ENCODE peak calls at places on chromosomes 5 and 9, in nine cellular contexts. I is cardiac fibroblast, B is spleen, U is fibroblast of lung, G is left ventricle myocardium inferior, Z is ovary, W is gastrocnemius medialis, T is pancreas, J is kidney epithelial cell. R is an unnamed sample.

GRCh38 chr9:91411096-91411771 is 12.4 kb downstream of the NFIL3 start:
- DNase-seq in Z (no peak), J (no peak), B (no peak), G (no peak), T (no peak), U (no peak), I (peak), W (no peak), R (no peak)

GRCh38 chr5:157108961-157109360 is at the start of gene HAVCR2:
- DNase-seq in G (no peak), W (peak), B (peak), U (no peak), I (no peak), J (no peak), T (no peak), Z (no peak), R (no peak)

GRCh38 chr9:127796225-127796813 is 6.4 kb upstream of the FPGS start:
- DNase-seq in U (peak), G (no peak), J (no peak), T (peak), W (no peak), B (no peak), I (no peak), Z (peak), R (no peak)

GRCh38 chr9:129185991-129186390 is 7.9 kb upstream of the IER5L start:
- DNase-seq in Z (no peak), I (peak), J (no peak), G (no peak), W (no peak), B (no peak), U (no peak), T (no peak), R (no peak)

GRCh38 chr5:125227333-125228075 is 481.1 kb upstream of the ZNF608 start:
- DNase-seq in Z (no peak), I (peak), W (no peak), G (no peak), T (no peak), B (no peak), J (no peak), U (peak), R (no peak)

GRCh38 chr9:106305428-106306133 is 557.4 kb upstream of the ZNF462 start:
- DNase-seq in U (no peak), B (no peak), G (no peak), T (no peak), W (no peak), Z (no peak), J (no peak), I (no peak), R (no peak)

GRCh38 chr9:34413229-34413852 is 36.6 kb upstream of the MYORG start:
- DNase-seq in T (no peak), G (no peak), W (no peak), U (peak), I (peak), Z (peak), J (peak), B (no peak), R (peak)

GRCh38 chr9:91534374-91534773 is 110.7 kb upstream of the NFIL3 start:
- DNase-seq in W (no peak), Z (no peak), B (no peak), U (no peak), G (no peak), I (peak), J (peak), T (no peak), R (no peak)

GRCh38 chr9:137521405-137521985 is 28.7 kb downstream of the PNPLA7 start:
- DNase-seq in Z (no peak), B (no peak), W (no peak), U (no peak), J (no peak), G (no peak), I (no peak), T (peak), R (no peak)

GRCh38 chr5:77946381-77947050 is 170.4 kb upstream of the TBCA start:
- DNase-seq in T (no peak), B (no peak), J (no peak), I (no peak), W (no peak), Z (no peak), G (no peak), U (no peak), R (no peak)

GRCh38 chr5:35857606-35858205 is 1.0 kb downstream of the IL7R start:
- DNase-seq in Z (no peak), G (no peak), W (no peak), U (peak), J (peak), I (peak), T (no peak), B (no peak), R (peak)

GRCh38 chr5:156096259-156096658 is 230.7 kb upstream of the SGCD start:
- DNase-seq in W (no peak), J (no peak), Z (no peak), U (no peak), G (no peak), I (no peak), B (no peak), T (no peak), R (no peak)

GRCh38 chr5:180704362-180704761 is 35.5 kb downstream of the OR2Y1 start:
- DNase-seq in I (peak), G (no peak), Z (no peak), U (peak), J (no peak), T (no peak), B (no peak), W (no peak), R (no peak)

GRCh38 chr5:174625591-174626365 is 98.6 kb upstream of the MSX2 start:
- DNase-seq in I (no peak), J (no peak), T (no peak), G (no peak), U (peak), W (no peak), Z (no peak), B (no peak), R (no peak)

GRCh38 chr5:113359419-113359818 is 75.4 kb downstream of the TSSK1B start:
- DNase-seq in G (no peak), Z (no peak), U (no peak), J (no peak), W (no peak), I (no peak), B (no peak), T (no peak), R (no peak)

GRCh38 chr5:6085461-6085860 is 292.9 kb downstream of the MED10 start:
- DNase-seq in G (no peak), B (no peak), Z (no peak), W (no peak), U (no peak), J (no peak), T (no peak), I (no peak), R (no peak)

GRCh38 chr9:124259273-124260078 is 1.7 kb downstream of the NEK6 start:
- DNase-seq in U (peak), T (peak), J (no peak), Z (peak), W (no peak), I (peak), B (peak), G (peak), R (peak)

GRCh38 chr5:171606414-171607024 is 179.1 kb upstream of the SMIM23 start:
- DNase-seq in T (no peak), G (no peak), B (no peak), I (peak), J (no peak), Z (no peak), W (no peak), U (no peak), R (no peak)

GRCh38 chr5:20497356-20497755 is 509.4 kb upstream of the CDH18 start:
- DNase-seq in U (no peak), J (no peak), W (no peak), I (no peak), Z (no peak), G (no peak), T (no peak), B (no peak), R (no peak)

GRCh38 chr9:109474170-109474569 is 23.9 kb downstream of the PTPN3 start:
- DNase-seq in U (no peak), W (no peak), G (no peak), B (no peak), I (no peak), J (no peak), T (no peak), Z (no peak), R (no peak)

GRCh38 chr5:154418344-154418820 is 27.4 kb upstream of the SAP30L start:
- DNase-seq in T (no peak), U (no peak), B (peak), J (no peak), Z (no peak), G (no peak), I (no peak), W (no peak), R (no peak)

GRCh38 chr5:79464695-79465332 is 49.1 kb downstream of the HOMER1 start:
- DNase-seq in B (no peak), U (peak), T (no peak), G (no peak), J (no peak), Z (no peak), W (no peak), I (peak), R (no peak)

GRCh38 chr5:120446896-120447295 is 17.2 kb upstream of the PRR16 start:
- DNase-seq in U (no peak), T (no peak), W (no peak), I (peak), J (no peak), B (no peak), Z (no peak), G (no peak), R (no peak)

DNA sequence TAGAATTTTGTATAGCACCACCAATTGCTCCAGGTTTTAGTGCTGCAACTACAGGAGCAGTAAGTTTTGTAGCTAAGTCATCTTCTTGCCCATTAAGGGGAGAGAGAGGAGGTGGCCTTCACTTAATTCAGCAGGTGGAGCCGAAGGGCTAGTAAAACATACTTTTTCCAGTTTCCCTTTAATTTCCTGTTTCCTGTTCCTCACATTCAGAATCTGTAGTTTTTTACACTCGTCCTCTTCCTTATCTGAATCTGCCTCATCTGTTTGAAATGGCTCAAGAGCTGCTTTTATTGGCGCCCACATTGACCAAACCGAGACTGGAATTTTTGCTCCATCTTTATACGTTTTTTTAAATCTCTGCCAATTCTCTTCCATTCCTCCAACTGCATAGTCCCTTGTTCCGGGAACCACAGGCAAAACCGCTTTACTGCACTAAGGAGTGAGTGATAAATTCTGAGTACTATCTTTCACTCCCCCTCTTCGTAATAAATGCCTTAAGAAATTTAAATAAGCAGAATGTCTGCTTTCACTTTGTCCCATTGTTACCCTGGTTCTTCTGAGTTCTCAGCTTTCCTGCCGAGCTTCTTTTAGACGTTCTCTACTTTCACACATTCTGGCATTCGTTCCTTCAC is 133.9 kb downstream of the DROSHA start:
- DNase-seq in I (no peak), U (no peak), W (no peak), J (no peak), Z (no peak), G (no peak), B (no peak), T (no peak), R (no peak)
- TF ChIP-seq CTCF in I (no peak), U (no peak), W (no peak), J (no peak), Z (no peak), G (no peak), B (no peak), T (no peak), R (no peak)

GRCh38 chr5:158565017-158565789 is 534.5 kb downstream of the EBF1 start:
- DNase-seq in B (no peak), J (no peak), T (no peak), W (no peak), I (no peak), G (no peak), U (no peak), Z (no peak), R (no peak)

GRCh38 chr5:158559643-158560042 is 540.1 kb downstream of the EBF1 start:
- DNase-seq in Z (no peak), J (no peak), U (no peak), T (no peak), G (no peak), I (no peak), W (no peak), B (no peak), R (no peak)

GRCh38 chr5:158559066-158559465 is 540.6 kb downstream of the EBF1 start:
- DNase-seq in W (no peak), Z (no peak), U (no peak), I (no peak), G (no peak), J (no peak), T (no peak), B (no peak), R (no peak)

GRCh38 chr5:158563774-158564390 is 535.8 kb downstream of the EBF1 start:
- DNase-seq in T (no peak), Z (no peak), I (no peak), U (no peak), B (no peak), G (no peak), W (no peak), J (no peak), R (no peak)

GRCh38 chr5:158560170-158560569 is 539.5 kb downstream of the EBF1 start:
- DNase-seq in U (no peak), J (no peak), T (no peak), G (peak), Z (no peak), B (peak), W (no peak), I (peak), R (no peak)
- H3K4me3 ChIP-seq in U (no peak), J (no peak), T (no peak), G (no peak), Z (no peak), B (no peak), W (no peak), I (no peak), R (no peak)

GRCh38 chr5:151060742-151061141 is 20.1 kb downstream of the TNIP1 start:
- DNase-seq in U (no peak), B (peak), I (no peak), W (no peak), Z (no peak), T (no peak), J (no peak), G (no peak), R (no peak)
- TF ChIP-seq CTCF in U (no peak), B (no peak), I (no peak), W (no peak), Z (no peak), T (no peak), J (no peak), G (no peak), R (no peak)

GRCh38 chr9:126523621-126524111 is 90.1 kb upstream of the LMX1B start:
- DNase-seq in I (no peak), U (no peak), W (no peak), G (no peak), B (peak), J (no peak), Z (no peak), T (no peak), R (no peak)
- H3K4me3 ChIP-seq in I (no peak), U (no peak), W (no peak), G (peak), B (no peak), J (no peak), Z (no peak), T (no peak), R (no peak)

GRCh38 chr9:19028835-19029451 is 4.1 kb downstream of the SAXO1 start:
- DNase-seq in G (no peak), T (no peak), I (peak), B (no peak), Z (peak), U (peak), W (no peak), J (no peak), R (peak)
- TF ChIP-seq CTCF in G (peak), T (peak), I (peak), B (no peak), Z (peak), U (peak), W (peak), J (peak), R (peak)

GRCh38 chr5:132655821-132656773 is 1.9 kb upstream of the IL13 start:
- DNase-seq in G (no peak), B (no peak), W (no peak), T (peak), U (peak), Z (no peak), I (peak), J (no peak), R (no peak)
- H3K4me3 ChIP-seq in G (peak), B (peak), W (peak), T (peak), U (peak), Z (peak), I (peak), J (peak), R (peak)

GRCh38 chr9:93379051-93379450 is 72.4 kb upstream of the FAM120A start:
- DNase-seq in T (no peak), U (no peak), I (no peak), G (no peak), J (no peak), Z (no peak), W (no peak), B (no peak), R (no peak)
- TF ChIP-seq CTCF in T (peak), U (peak), I (peak), G (no peak), J (peak), Z (no peak), W (no peak), B (no peak), R (peak)

DNA sequence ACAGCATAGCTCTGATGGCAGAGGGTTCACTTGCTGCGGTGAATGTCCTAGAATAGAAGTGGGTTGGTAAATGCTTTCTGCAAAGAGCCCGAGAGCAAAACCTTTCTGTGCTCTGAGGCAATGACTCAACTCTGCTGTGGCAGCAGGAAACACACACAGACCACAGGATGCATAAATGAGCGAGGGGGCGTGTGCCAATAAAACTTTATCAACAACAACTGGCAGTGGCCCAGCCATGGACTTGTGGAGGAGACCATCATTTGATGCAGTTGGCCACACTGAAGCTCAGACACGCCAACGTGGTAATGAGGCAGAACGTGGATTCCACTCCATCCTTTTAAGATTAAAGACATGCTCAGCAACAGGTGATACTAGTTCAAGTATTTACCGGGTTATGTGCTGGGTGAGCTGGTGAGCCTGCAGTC is 6.8 kb downstream of the MRPL36 start:
- DNase-seq in T (no peak), U (peak), G (no peak), B (peak), J (no peak), W (no peak), Z (no peak), I (peak), R (peak)
- H3K4me3 ChIP-seq in T (no peak), U (no peak), G (no peak), B (no peak), J (no peak), W (no peak), Z (no peak), I (no peak), R (no peak)

GRCh38 chr5:68344447-68345111 is 129.0 kb downstream of the PIK3R1 start:
- DNase-seq in U (peak), J (peak), G (no peak), W (no peak), I (peak), T (no peak), Z (no peak), B (no peak), R (no peak)
- TF ChIP-seq CTCF in U (no peak), J (no peak), G (no peak), W (no peak), I (no peak), T (no peak), Z (no peak), B (no peak), R (no peak)